ENCODE peak calls at places on chromosome 16, in four cellular contexts. Q is endothelial cell of umbilical vein, O is GM12891, P is K562. L is an unnamed sample.

GRCh38 chr16:56729736-56730662 is at the start of gene NUP93:
- DNase-seq in Q (peak; percentile 92), O (peak; percentile 87), P (peak; percentile 96), L (peak; percentile 93)

GRCh38 chr16:13143551-13143950 is 242.2 kb downstream of the SHISA9 start:
- DNase-seq in Q (no peak), O (no peak), P (no peak), L (no peak)

GRCh38 chr16:71883193-71883848 is 661 bp downstream of the ZNF821 start:
- DNase-seq in Q (peak; percentile 38), O (no peak), P (peak; percentile 37), L (no peak)

GRCh38 chr16:31700200-31700529 is 172.5 kb downstream of the AHSP start:
- DNase-seq in Q (no peak), O (peak; percentile 83), P (peak; percentile 93), L (no peak)

GRCh38 chr16:71631776-71632175 is 5.8 kb downstream of the MARVELD3 start:
- DNase-seq in Q (no peak), O (no peak), P (no peak), L (no peak)

GRCh38 chr16:83887088-83887487 is 11.8 kb upstream of the MLYCD start:
- DNase-seq in Q (no peak), O (no peak), P (no peak), L (no peak)

GRCh38 chr16:47460301-47460754 is 535 bp downstream of the ITFG1 start:
- DNase-seq in Q (no peak), O (no peak), P (no peak), L (no peak)

GRCh38 chr16:76963614-76964315 is 227.2 kb upstream of the MON1B start:
- DNase-seq in Q (no peak), O (no peak), P (no peak), L (no peak)

GRCh38 chr16:49901711-49902110 is 45.8 kb upstream of the ZNF423 start:
- DNase-seq in Q (no peak), O (no peak), P (no peak), L (no peak)

GRCh38 chr16:66927918-66928649 is 2.7 kb upstream of the RRAD start:
- DNase-seq in Q (no peak), O (no peak), P (no peak), L (no peak)

GRCh38 chr16:56679813-56680212 is 2.5 kb upstream of the MT1X start:
- DNase-seq in Q (no peak), O (no peak), P (no peak), L (no peak)

GRCh38 chr16:81523387-81524115 is 78.9 kb downstream of the CMIP start:
- DNase-seq in Q (no peak), O (no peak), P (no peak), L (no peak)

GRCh38 chr16:71230122-71230845 is at the start of gene HYDIN:
- DNase-seq in Q (peak; percentile 30), O (no peak), P (peak; percentile 78), L (no peak)

GRCh38 chr16:75296606-75297005 is 45.2 kb upstream of the BCAR1 start:
- DNase-seq in Q (peak; percentile 86), O (no peak), P (no peak), L (no peak)
- TF ChIP-seq POLR2AphosphoS5 in Q (no peak), O (no peak), P (no peak), L (no peak)

GRCh38 chr16:981695-982151 is at the start of gene SOX8:
- DNase-seq in Q (no peak), O (no peak), P (peak; percentile 90), L (no peak)
- TF ChIP-seq POLR2A in Q (no peak), O (no peak), P (no peak), L (no peak)

DNA sequence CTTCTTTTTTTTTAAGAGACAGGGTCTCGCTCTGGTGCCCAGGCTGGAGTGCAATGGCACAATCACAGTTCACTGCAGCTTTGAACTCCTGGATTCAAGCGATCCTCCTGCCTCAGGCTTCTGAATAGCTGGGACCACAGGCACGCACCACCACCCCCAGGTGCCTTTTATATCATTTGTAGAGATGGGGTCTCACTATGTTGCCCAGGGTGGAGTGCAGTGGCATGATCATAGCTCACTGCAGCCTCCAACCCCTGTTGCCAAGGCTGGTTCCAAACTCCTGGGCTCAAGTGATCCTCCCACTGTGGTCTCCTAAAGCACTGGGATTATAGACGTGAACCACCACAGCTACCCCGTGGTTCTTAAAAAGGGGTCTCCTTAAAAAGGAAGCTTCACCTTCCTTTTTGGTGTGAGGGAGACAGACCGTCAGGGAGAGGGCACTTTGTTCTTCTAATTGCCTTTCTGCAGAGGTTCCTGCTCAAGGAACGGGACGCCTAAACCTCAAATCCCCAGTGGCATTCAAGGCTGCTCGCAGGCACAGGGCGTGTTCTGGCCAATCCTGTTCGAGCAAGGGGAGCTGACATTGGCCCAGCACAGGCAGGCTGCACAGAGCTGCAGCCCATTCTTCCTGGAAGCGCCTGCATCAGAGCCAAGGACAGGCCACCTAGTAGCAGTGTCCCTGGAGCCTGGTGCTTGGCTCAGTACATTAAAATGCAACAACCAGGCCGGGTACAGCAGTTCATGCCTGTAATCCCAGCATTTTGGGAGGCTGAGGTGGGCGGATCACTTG is 72.0 kb upstream of the CREBBP start:
- DNase-seq in Q (no peak), O (no peak), P (no peak), L (no peak)
- TF ChIP-seq POLR2AphosphoS5 in Q (no peak), O (no peak), P (no peak), L (no peak)

GRCh38 chr16:85612191-85612800 is 826 bp upstream of the GSE1 start:
- DNase-seq in Q (no peak), O (no peak), P (no peak), L (no peak)
- TF ChIP-seq POLR2A in Q (no peak), O (no peak), P (peak; percentile 80), L (no peak)

DNA sequence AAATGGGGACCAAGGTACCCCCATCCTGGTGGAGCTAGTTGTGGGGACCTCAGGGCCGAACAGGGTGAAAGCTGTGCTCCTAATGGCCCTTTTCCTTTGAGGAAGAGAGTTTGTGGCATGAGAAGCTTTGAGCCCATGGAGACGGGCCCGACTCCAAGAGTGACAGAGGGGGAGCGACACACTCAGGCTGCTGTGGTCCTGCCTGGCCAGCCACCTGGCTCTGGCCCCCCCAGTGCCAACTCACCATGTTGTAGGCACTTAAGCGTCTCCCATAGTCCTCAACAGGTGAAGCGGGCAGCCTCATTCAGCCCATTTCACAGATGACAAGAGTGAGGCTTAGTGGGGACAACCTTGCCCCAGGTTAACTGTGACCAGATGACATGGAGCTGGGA is 1.6 kb downstream of the IL21R start:
- DNase-seq in Q (no peak), O (no peak), P (no peak), L (no peak)
- TF ChIP-seq POLR2AphosphoS5 in Q (no peak), O (no peak), P (no peak), L (no peak)

GRCh38 chr16:53435066-53435688 is 906 bp downstream of the RBL2 start:
- DNase-seq in Q (peak; percentile 93), O (peak; percentile 49), P (peak; percentile 73), L (no peak)
- TF ChIP-seq POLR2A in Q (peak; percentile 37), O (no peak), P (peak; percentile 42), L (no peak)